ENCODE peak calls at places on chromosomes 2 and 18, in five cellular contexts. P, H, S, J and N are unnamed samples.
A peak's percentile ranks its signal among the peaks of the same experiment; 100 is the strongest.

GRCh38 chr2:134988994-134989605 is 58.1 kb downstream of the MAP3K19 start:
- DNase-seq in P (peak; percentile 33), H (peak; percentile 35), S (no peak), J (no peak), N (peak; percentile 63)

GRCh38 chr2:168192143-168192785 is 55.1 kb downstream of the STK39 start:
- DNase-seq in P (peak; percentile 88), H (no peak), S (no peak), J (no peak), N (no peak)

GRCh38 chr2:204282525-204282924 is 262.8 kb upstream of the PARD3B start:
- DNase-seq in P (peak; percentile 34), H (no peak), S (no peak), J (peak; percentile 66), N (peak; percentile 76)

GRCh38 chr2:111118455-111119003 is 2.2 kb upstream of the BCL2L11 start:
- DNase-seq in P (no peak), H (no peak), S (no peak), J (no peak), N (peak; percentile 53)

GRCh38 chr2:54081574-54081973 is 33.8 kb upstream of the ACYP2 start:
- DNase-seq in P (no peak), H (peak; percentile 56), S (peak; percentile 87), J (no peak), N (no peak)

GRCh38 chr2:42359304-42359749 is 1.7 kb downstream of the COX7A2L start:
- DNase-seq in P (no peak), H (no peak), S (no peak), J (no peak), N (no peak)

GRCh38 chr18:49094979-49095632 is 144.3 kb upstream of the SMAD7 start:
- DNase-seq in P (no peak), H (no peak), S (no peak), J (no peak), N (no peak)

GRCh38 chr2:136920652-136921333 is 155.4 kb downstream of the THSD7B start:
- DNase-seq in P (peak; percentile 7), H (no peak), S (no peak), J (no peak), N (no peak)

GRCh38 chr2:150007815-150008430 is 420.3 kb upstream of the MMADHC start:
- DNase-seq in P (no peak), H (no peak), S (peak; percentile 19), J (no peak), N (no peak)

GRCh38 chr18:27860011-27860410 is 316.9 kb downstream of the CDH2 start:
- DNase-seq in P (no peak), H (no peak), S (no peak), J (no peak), N (no peak)

GRCh38 chr18:26225915-26226228 is 373 bp upstream of the TAF4B start:
- DNase-seq in P (no peak), H (no peak), S (no peak), J (no peak), N (no peak)

GRCh38 chr18:59848002-59848401 is 51.8 kb upstream of the PMAIP1 start:
- DNase-seq in P (no peak), H (no peak), S (no peak), J (no peak), N (no peak)

GRCh38 chr2:232541961-232542714 is 2.6 kb downstream of the CHRNG start:
- DNase-seq in P (no peak), H (no peak), S (no peak), J (no peak), N (no peak)

GRCh38 chr18:58580623-58581022 is 48.3 kb downstream of the ALPK2 start:
- DNase-seq in P (no peak), H (no peak), S (no peak), J (no peak), N (peak; percentile 81)

GRCh38 chr18:56709463-56709862 is 58.3 kb downstream of the WDR7 start:
- DNase-seq in P (peak; percentile 54), H (peak; percentile 20), S (peak; percentile 46), J (peak; percentile 9), N (peak; percentile 61)

GRCh38 chr2:48852938-48853337 is 97.4 kb upstream of the LHCGR start:
- DNase-seq in P (no peak), H (no peak), S (no peak), J (no peak), N (no peak)

GRCh38 chr2:124566518-124566970 is 541.5 kb downstream of the CNTNAP5 start:
- DNase-seq in P (peak; percentile 99), H (no peak), S (no peak), J (no peak), N (no peak)

GRCh38 chr18:24427484-24427883 is 1.0 kb downstream of the IMPACT start:
- DNase-seq in P (no peak), H (no peak), S (no peak), J (no peak), N (peak; percentile 8)

GRCh38 chr18:76494181-76494540 is 881 bp downstream of the ZNF516 start:
- DNase-seq in P (peak; percentile 18), H (no peak), S (no peak), J (no peak), N (peak; percentile 63)

GRCh38 chr18:48227206-48227605 is 182.0 kb downstream of the ZBTB7C start:
- DNase-seq in P (no peak), H (no peak), S (no peak), J (no peak), N (no peak)

GRCh38 chr2:216211141-216211540 is 102.0 kb downstream of the XRCC5 start:
- DNase-seq in P (no peak), H (no peak), S (no peak), J (no peak), N (no peak)

GRCh38 chr2:23386422-23387220 is 1.6 kb downstream of the KLHL29 start:
- DNase-seq in P (no peak), H (no peak), S (no peak), J (no peak), N (peak; percentile 56)

GRCh38 chr2:231518771-231519170 is 11.5 kb downstream of the NMUR1 start:
- DNase-seq in P (no peak), H (no peak), S (no peak), J (no peak), N (no peak)

GRCh38 chr2:174959787-174960186 is 45.4 kb downstream of the CHN1 start:
- DNase-seq in P (no peak), H (no peak), S (no peak), J (no peak), N (no peak)

GRCh38 chr2:95076705-95077520 is 44.7 kb downstream of the MRPS5 start:
- DNase-seq in P (peak; percentile 70), H (peak; percentile 75), S (no peak), J (peak; percentile 65), N (peak; percentile 93)

GRCh38 chr2:48912110-48912509 is 156.6 kb upstream of the LHCGR start:
- DNase-seq in P (no peak), H (no peak), S (no peak), J (no peak), N (peak; percentile 37)

GRCh38 chr2:190408538-190409271 is 550 bp downstream of the MFSD6 start:
- DNase-seq in P (no peak), H (peak; percentile 57), S (no peak), J (no peak), N (peak; percentile 49)

DNA sequence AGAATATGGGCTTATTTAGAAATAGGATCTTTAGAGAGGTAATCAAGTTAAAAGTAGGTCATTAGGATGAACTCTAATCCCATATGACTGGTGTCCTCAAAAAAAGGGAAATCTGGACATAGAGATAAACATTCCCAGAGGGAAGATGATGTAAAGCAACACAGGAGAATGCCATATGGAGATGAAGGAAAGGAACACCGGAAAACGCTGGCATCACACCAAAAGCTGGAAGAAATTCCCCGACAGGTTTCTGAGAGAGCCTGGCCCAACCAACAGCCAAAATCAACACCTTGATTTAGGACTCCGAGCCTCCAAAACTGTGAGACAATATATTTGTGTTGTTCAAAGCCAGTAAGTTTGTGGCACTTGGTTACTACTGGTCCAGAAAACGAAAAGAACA is 296.7 kb downstream of the DSEL start:
- DNase-seq in P (no peak), H (no peak), S (no peak), J (no peak), N (no peak)
- TF ChIP-seq CREB1 in P (no peak), H (no peak), S (no peak), J (no peak), N (no peak)

DNA sequence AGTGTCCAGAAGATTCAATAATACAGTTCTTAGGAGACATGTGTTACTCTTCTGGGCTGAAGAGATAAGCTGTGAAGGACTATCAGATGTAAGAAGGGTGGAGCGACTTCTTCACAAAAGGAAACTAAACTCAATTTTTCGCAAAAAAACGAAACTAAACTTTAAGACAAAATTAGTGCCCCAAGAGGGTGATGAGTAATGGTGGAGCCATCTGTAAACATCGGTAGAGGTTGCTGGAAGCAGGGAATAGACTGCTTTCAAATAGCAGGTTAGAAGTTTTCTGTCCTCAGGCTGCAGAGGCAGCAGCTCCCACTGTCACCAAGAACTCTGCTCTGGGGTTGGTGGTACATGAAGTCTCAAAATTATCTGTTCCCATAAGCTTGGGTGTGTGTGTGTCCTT is 111.6 kb upstream of the TACR1 start:
- DNase-seq in P (no peak), H (no peak), S (no peak), J (no peak), N (no peak)
- H2AFZ ChIP-seq in P (no peak overlapping the region), H (no peak overlapping the region), S (peak overlapping the region; percentile 5), J (no peak overlapping the region), N (no peak overlapping the region)

GRCh38 chr2:170118641-170119040 is 59.3 kb upstream of the MYO3B start:
- DNase-seq in P (no peak), H (no peak), S (no peak), J (no peak), N (no peak)
- H3K4me1 ChIP-seq in P (peaks cover 9% of the 10 kb centered on the region), H (peaks cover 8% of the 10 kb centered on the region), S (no peaks in the 10 kb centered on the region), J (no peaks in the 10 kb centered on the region), N (peaks cover 4% of the 10 kb centered on the region)

GRCh38 chr2:75667884-75668283 is 21.3 kb downstream of the MRPL19 start:
- DNase-seq in P (no peak), H (no peak), S (no peak), J (no peak), N (no peak)
- TF ChIP-seq CREB1 in P (no peak), H (no peak), S (no peak), J (no peak), N (no peak)

DNA sequence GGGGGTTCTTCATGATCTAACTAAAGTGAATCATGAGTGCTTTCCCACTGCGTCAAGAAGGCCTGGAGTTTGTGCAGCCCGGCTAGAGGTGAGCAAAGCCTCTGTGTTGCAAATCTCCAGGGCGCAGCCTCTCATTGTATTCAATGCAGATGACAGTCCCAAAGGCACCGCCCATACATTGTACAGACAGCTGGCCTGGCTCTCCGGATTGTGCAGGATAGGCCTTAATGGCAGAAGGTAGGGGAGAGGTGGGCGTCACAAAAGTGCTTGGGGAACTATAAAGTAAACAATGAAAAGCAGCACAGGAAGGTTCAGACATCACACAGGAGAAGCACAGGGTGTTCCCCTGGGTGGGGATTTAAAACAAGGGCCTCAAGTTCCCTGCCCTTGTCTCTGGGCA is 892 bp upstream of the GYPC start:
- DNase-seq in P (no peak), H (no peak), S (no peak), J (no peak), N (no peak)
- H2AFZ ChIP-seq in P (no peak overlapping the region), H (peak overlapping the region; percentile 79), S (peak overlapping the region; percentile 89), J (peak overlapping the region; percentile 82), N (peak overlapping the region; percentile 99)

DNA sequence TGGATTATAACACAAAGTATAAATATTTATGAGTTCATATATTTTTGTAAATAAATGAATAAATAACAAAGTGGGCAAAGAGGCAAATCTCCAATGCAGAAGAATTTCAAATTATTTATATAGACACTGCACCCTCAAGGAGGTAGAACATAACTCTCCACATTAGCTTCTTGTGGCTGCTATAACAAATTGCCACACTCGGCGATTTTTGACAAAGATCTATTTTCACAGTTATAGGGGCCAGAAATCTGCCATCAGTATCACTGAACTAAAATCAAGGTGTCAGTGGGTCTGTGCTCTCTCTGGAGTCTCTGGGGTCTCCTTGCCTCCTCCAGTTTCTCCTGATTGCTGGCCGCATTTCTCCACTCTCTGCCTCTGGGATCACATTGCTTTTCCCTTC is 92.0 kb upstream of the FAM136A start:
- DNase-seq in P (no peak), H (no peak), S (no peak), J (no peak), N (no peak)
- H3K4me1 ChIP-seq in P (no peaks in the 10 kb centered on the region), H (no peaks in the 10 kb centered on the region), S (no peaks in the 10 kb centered on the region), J (no peaks in the 10 kb centered on the region), N (no peaks in the 10 kb centered on the region)